ENCODE peak calls at places on chromosomes 2 and 18, in five cellular contexts. One of them, this sample, is unnamed.
A peak's percentile ranks its signal among the peaks of the same experiment; 100 is the strongest.

GRCh38 chr2:237859533-237860272 is at the start of gene RAMP1:
- DNase-seq in posterior vena cava: no peak
- DNase-seq in central memory CD4-positive, alpha-beta T cell: no peak
- DNase-seq in GM03348: peak; percentile 64
- DNase-seq in cerebellar nuclear complex: no peak
- DNase-seq in this sample: peak; percentile 48

GRCh38 chr2:101310591-101311389 is 2.3 kb upstream of the RNF149 start:
- DNase-seq in posterior vena cava: no peak
- DNase-seq in central memory CD4-positive, alpha-beta T cell: no peak
- DNase-seq in GM03348: no peak
- DNase-seq in cerebellar nuclear complex: no peak
- DNase-seq in this sample: no peak

GRCh38 chr2:225668606-225669266 is 269.2 kb downstream of the NYAP2 start:
- DNase-seq in posterior vena cava: no peak
- DNase-seq in central memory CD4-positive, alpha-beta T cell: peak; percentile 23
- DNase-seq in GM03348: peak; percentile 65
- DNase-seq in cerebellar nuclear complex: no peak
- DNase-seq in this sample: no peak

GRCh38 chr2:132936791-132937190 is 266.8 kb upstream of the LYPD1 start:
- DNase-seq in posterior vena cava: no peak
- DNase-seq in central memory CD4-positive, alpha-beta T cell: no peak
- DNase-seq in GM03348: no peak
- DNase-seq in cerebellar nuclear complex: no peak
- DNase-seq in this sample: no peak

GRCh38 chr2:62320657-62321357 is 124.9 kb downstream of the B3GNT2 start:
- DNase-seq in posterior vena cava: no peak
- DNase-seq in central memory CD4-positive, alpha-beta T cell: no peak
- DNase-seq in GM03348: no peak
- DNase-seq in cerebellar nuclear complex: no peak
- DNase-seq in this sample: no peak

GRCh38 chr2:120422761-120423160 is 76.8 kb downstream of the INHBB start:
- DNase-seq in posterior vena cava: no peak
- DNase-seq in central memory CD4-positive, alpha-beta T cell: no peak
- DNase-seq in GM03348: no peak
- DNase-seq in cerebellar nuclear complex: no peak
- DNase-seq in this sample: peak; percentile 23

GRCh38 chr2:70548233-70548632 is 5.4 kb downstream of the TGFA start:
- DNase-seq in posterior vena cava: no peak
- DNase-seq in central memory CD4-positive, alpha-beta T cell: no peak
- DNase-seq in GM03348: no peak
- DNase-seq in cerebellar nuclear complex: no peak
- DNase-seq in this sample: no peak

GRCh38 chr2:21067125-21067524 is 23.3 kb upstream of the APOB start:
- DNase-seq in posterior vena cava: no peak
- DNase-seq in central memory CD4-positive, alpha-beta T cell: no peak
- DNase-seq in GM03348: no peak
- DNase-seq in cerebellar nuclear complex: no peak
- DNase-seq in this sample: no peak

GRCh38 chr2:66561645-66562336 is 126.9 kb downstream of the MEIS1 start:
- DNase-seq in posterior vena cava: no peak
- DNase-seq in central memory CD4-positive, alpha-beta T cell: no peak
- DNase-seq in GM03348: no peak
- DNase-seq in cerebellar nuclear complex: no peak
- DNase-seq in this sample: no peak

GRCh38 chr2:160562730-160563129 is 69.1 kb upstream of the RBMS1 start:
- DNase-seq in posterior vena cava: no peak
- DNase-seq in central memory CD4-positive, alpha-beta T cell: no peak
- DNase-seq in GM03348: no peak
- DNase-seq in cerebellar nuclear complex: no peak
- DNase-seq in this sample: no peak

GRCh38 chr18:67509711-67510110 is 6.8 kb downstream of the DSEL start:
- DNase-seq in posterior vena cava: no peak
- DNase-seq in central memory CD4-positive, alpha-beta T cell: no peak
- DNase-seq in GM03348: peak; percentile 17
- DNase-seq in cerebellar nuclear complex: no peak
- DNase-seq in this sample: no peak

GRCh38 chr18:6413554-6414117 is 1.1 kb downstream of the L3MBTL4 start:
- DNase-seq in posterior vena cava: no peak
- DNase-seq in central memory CD4-positive, alpha-beta T cell: no peak
- DNase-seq in GM03348: no peak
- DNase-seq in cerebellar nuclear complex: no peak
- DNase-seq in this sample: no peak

GRCh38 chr2:177392373-177393246 is at the start of gene AGPS:
- DNase-seq in posterior vena cava: peak; percentile 95
- DNase-seq in central memory CD4-positive, alpha-beta T cell: peak; percentile 72
- DNase-seq in GM03348: peak; percentile 89
- DNase-seq in cerebellar nuclear complex: no peak
- DNase-seq in this sample: peak; percentile 91

This sample was measured in left lobe of liver.